ENCODE peak calls at places on chromosomes 7 and 10, in nine cellular contexts. F, C, Z, B, K, E, I, W and U are unnamed samples.
A peak's percentile ranks its signal among the peaks of the same experiment; 100 is the strongest.

GRCh38 chr10:51389415-51390342 is 309.7 kb downstream of the CSTF2T start:
- DNase-seq in C (peak; percentile 44), F (peak; percentile 10), W (peak; percentile 43), I (peak; percentile 44), E (peak; percentile 37), Z (no peak), B (peak; percentile 18), K (peak; percentile 2), U (peak; percentile 78)

GRCh38 chr7:969403-969802 is 5.9 kb downstream of the COX19 start:
- DNase-seq in W (no peak), F (no peak), C (no peak), E (no peak), K (no peak), I (no peak), Z (no peak), B (no peak), U (no peak)

GRCh38 chr10:6351540-6351939 is 148.8 kb downstream of the PFKFB3 start:
- DNase-seq in E (no peak), Z (no peak), C (no peak), B (no peak), W (no peak), F (no peak), K (no peak), I (no peak), U (no peak)

GRCh38 chr10:80429521-80429966 is 21.2 kb downstream of the PRXL2A start:
- DNase-seq in Z (peak; percentile 67), C (no peak), K (no peak), I (peak; percentile 92), F (no peak), B (no peak), W (no peak), E (no peak), U (no peak)

GRCh38 chr7:65247491-65247890 is 126.2 kb upstream of the ZNF92 start:
- DNase-seq in I (no peak), E (no peak), B (no peak), F (no peak), K (no peak), Z (no peak), C (no peak), W (no peak), U (no peak)

GRCh38 chr10:3652886-3653285 is 132.1 kb downstream of the KLF6 start:
- DNase-seq in B (no peak), W (no peak), K (no peak), E (no peak), I (no peak), F (no peak), C (peak; percentile 28), Z (no peak), U (no peak)

GRCh38 chr10:51139176-51139575 is 64.9 kb downstream of the PRKG1 start:
- DNase-seq in W (no peak), K (no peak), I (no peak), F (no peak), E (no peak), B (no peak), C (no peak), Z (no peak), U (no peak)

GRCh38 chr10:5814110-5815107 is 1.2 kb upstream of the GDI2 start:
- DNase-seq in K (no peak), W (peak; percentile 32), B (no peak), F (no peak), I (peak; percentile 42), Z (no peak), E (no peak), C (no peak), U (peak; percentile 70)

GRCh38 chr7:9691286-9691685 is 1257.9 kb downstream of the NXPH1 start:
- DNase-seq in I (no peak), W (no peak), E (no peak), Z (no peak), C (no peak), F (no peak), K (no peak), B (no peak), U (no peak)

GRCh38 chr7:130878785-130879184 is 144.8 kb upstream of the KLF14 start:
- DNase-seq in B (no peak), W (no peak), F (no peak), C (no peak), Z (no peak), K (no peak), E (no peak), I (no peak), U (no peak)

GRCh38 chr7:117072620-117073118 is 119.4 kb downstream of the ST7 start:
- DNase-seq in C (no peak), Z (peak; percentile 84), B (peak; percentile 51), E (peak; percentile 79), K (no peak), F (peak; percentile 86), I (peak; percentile 66), W (no peak), U (no peak)

GRCh38 chr7:150340024-150340749 is 1.2 kb downstream of the RARRES2 start:
- DNase-seq in K (no peak), I (no peak), C (peak; percentile 36), F (peak; percentile 62), Z (peak; percentile 80), E (peak; percentile 75), W (peak; percentile 69), B (no peak), U (no peak)

GRCh38 chr7:88205179-88205578 is 14.7 kb downstream of the SRI start:
- DNase-seq in C (no peak), Z (no peak), W (no peak), F (no peak), I (no peak), E (no peak), B (no peak), K (no peak), U (no peak)

GRCh38 chr7:88202278-88202677 is 17.6 kb downstream of the SRI start:
- DNase-seq in K (no peak), B (no peak), I (no peak), Z (no peak), E (no peak), F (no peak), C (no peak), W (no peak), U (no peak)

GRCh38 chr7:88204525-88205103 is 15.2 kb downstream of the SRI start:
- DNase-seq in F (no peak), K (no peak), W (no peak), E (no peak), C (no peak), Z (no peak), B (no peak), I (no peak), U (peak; percentile 14)

GRCh38 chr7:88202799-88203198 is 17.0 kb downstream of the SRI start:
- DNase-seq in C (no peak), I (no peak), E (no peak), W (no peak), F (no peak), B (no peak), K (no peak), Z (no peak), U (peak; percentile 40)

DNA sequence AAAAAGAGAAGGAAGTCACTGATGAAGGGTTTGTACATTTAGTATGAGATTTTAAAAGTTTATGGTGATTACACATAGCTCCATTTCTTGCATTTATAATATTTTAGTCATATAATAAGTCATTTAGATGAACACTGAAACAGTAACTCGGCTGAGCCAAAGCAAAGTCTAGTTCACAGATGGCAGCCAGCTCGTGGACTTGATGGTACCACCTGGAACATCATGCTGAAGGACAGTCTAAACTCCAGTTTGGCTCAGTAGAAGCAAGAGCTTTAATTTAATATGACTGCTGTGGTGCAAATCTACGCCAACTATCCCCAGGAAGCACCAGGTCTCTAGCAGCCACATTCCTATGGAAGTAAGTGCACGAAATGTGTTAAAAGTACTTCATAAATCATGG is 16.4 kb downstream of the SRI start:
- DNase-seq in C (no peak), Z (no peak), W (no peak), E (no peak), F (no peak), B (no peak), I (no peak), K (no peak), U (peak; percentile 25)
- H3K36me3 ChIP-seq in C (peaks cover 56% of the 10 kb centered on the region), Z (no peaks in the 10 kb centered on the region), W (no peaks in the 10 kb centered on the region), E (peaks cover 69% of the 10 kb centered on the region), F (peaks cover 29% of the 10 kb centered on the region), B (peaks cover 4% of the 10 kb centered on the region), I (peaks cover 4% of the 10 kb centered on the region), K (peaks cover 3% of the 10 kb centered on the region), U (peaks cover 39% of the 10 kb centered on the region)

DNA sequence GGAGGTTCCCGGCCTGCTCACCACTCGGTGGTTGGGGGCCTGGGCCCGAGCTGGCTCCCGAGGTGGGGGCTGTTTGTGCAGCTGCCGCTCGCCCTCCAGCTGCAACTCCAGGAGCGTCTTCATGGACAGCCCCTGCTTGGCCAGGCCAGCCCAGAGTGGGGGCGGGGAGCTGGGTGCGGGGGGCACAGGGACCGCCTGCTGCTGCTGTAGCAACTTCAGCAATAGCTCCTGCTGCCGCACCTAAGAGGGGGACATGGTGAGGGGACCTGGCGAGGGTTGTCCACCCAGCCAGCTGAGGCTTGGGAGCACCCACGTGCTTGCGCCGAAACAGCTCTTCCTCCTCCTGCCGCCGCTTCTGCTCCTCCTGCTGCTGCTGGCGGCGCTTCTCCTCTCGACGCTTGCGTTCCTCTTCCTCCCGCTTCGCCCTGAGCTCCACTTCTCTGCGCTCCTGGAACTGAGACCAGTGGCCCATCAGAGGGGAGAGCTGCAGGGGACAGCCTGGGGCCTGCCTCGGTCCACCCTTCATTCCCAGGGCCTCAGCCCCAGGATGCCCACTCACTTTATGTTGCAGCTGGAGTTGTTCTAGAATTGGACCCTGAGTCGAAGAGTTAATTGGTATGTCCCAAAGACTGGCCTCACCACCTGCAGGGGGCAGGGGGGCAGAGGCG is 9.6 kb downstream of the GNB2 start:
- DNase-seq in K (no peak), E (no peak), W (no peak), I (no peak), B (no peak), Z (no peak), C (no peak), F (no peak), U (no peak)
- H3K36me3 ChIP-seq in K (peaks cover 52% of the 10 kb centered on the region), E (peaks cover 96% of the 10 kb centered on the region), W (no peaks in the 10 kb centered on the region), I (peaks cover 32% of the 10 kb centered on the region), B (peaks cover 3% of the 10 kb centered on the region), Z (no peaks in the 10 kb centered on the region), C (peaks cover 46% of the 10 kb centered on the region), F (peaks cover 55% of the 10 kb centered on the region), U (peaks cover 17% of the 10 kb centered on the region)

GRCh38 chr10:68924593-68924992 is 23.5 kb downstream of the DDX50 start:
- DNase-seq in E (no peak), C (no peak), K (no peak), F (no peak), W (no peak), B (no peak), I (no peak), Z (no peak), U (no peak)

DNA sequence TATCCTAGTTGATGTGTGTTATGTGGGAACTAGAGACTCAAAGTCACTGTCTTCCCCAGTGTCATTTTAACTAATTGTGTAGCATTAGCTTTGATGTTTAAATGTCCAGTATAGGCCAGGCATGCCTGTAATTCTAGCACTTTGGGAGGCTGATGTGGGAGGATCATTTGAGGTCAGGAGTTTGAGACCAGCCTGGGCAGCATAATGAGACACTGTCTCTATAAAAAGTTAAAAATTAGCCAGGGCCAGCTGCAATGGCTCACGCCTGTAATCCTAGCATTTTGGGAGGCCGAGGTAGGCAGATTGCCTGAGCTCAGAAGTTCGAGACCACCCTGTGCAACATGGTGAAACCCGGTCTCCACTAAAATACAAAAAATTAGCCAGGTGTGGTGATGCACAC is 24.4 kb downstream of the DDX50 start:
- DNase-seq in F (no peak), W (no peak), E (no peak), K (no peak), Z (no peak), B (no peak), C (no peak), I (no peak), U (no peak)
- H3K36me3 ChIP-seq in F (no peaks in the 10 kb centered on the region), W (no peaks in the 10 kb centered on the region), E (peaks cover 69% of the 10 kb centered on the region), K (peaks cover 1% of the 10 kb centered on the region), Z (no peaks in the 10 kb centered on the region), B (no peaks in the 10 kb centered on the region), C (peaks cover 31% of the 10 kb centered on the region), I (peaks cover 2% of the 10 kb centered on the region), U (peaks cover 14% of the 10 kb centered on the region)

GRCh38 chr7:46459942-46460341 is 538.9 kb upstream of the IGFBP3 start:
- DNase-seq in K (no peak), B (no peak), I (no peak), C (no peak), E (no peak), Z (no peak), F (no peak), W (no peak), U (no peak)
- H3K36me3 ChIP-seq in K (no peaks in the 10 kb centered on the region), B (no peaks in the 10 kb centered on the region), I (no peaks in the 10 kb centered on the region), C (no peaks in the 10 kb centered on the region), E (no peaks in the 10 kb centered on the region), Z (no peaks in the 10 kb centered on the region), F (no peaks in the 10 kb centered on the region), W (no peaks in the 10 kb centered on the region), U (no peaks in the 10 kb centered on the region)